ENCODE peak calls at places on chromosomes 6 and 20, in seven cellular contexts. E is caudate nucleus; G is pons; M is activated naive CD8-positive, alpha-beta T cell treated with anti-CD3 and anti-CD28 coated beads, Interleukin-2, amount 50 U/mL, for 24 hours; P is activated naive CD4-positive, alpha-beta T cell treated with Interleukin-2 at 50 U/mL for 16 hours; C is HuH-7.5; N is mesothelial cell of epicardium. R is an unnamed sample.

GRCh38 chr6:69881322-69882151 is 15.2 kb downstream of the COL19A1 start:
- DNase-seq in C (no peak), P (no peak), N (no peak), M (no peak), E (no peak), G (no peak), R (no peak)

GRCh38 chr6:98539669-98540207 is 294.6 kb upstream of the POU3F2 start:
- DNase-seq in N (no peak), E (no peak), G (peak), M (no peak), C (no peak), P (no peak), R (no peak)

GRCh38 chr6:115899883-115900282 is 160.8 kb downstream of the FRK start:
- DNase-seq in C (no peak), P (no peak), N (no peak), M (no peak), E (no peak), G (no peak), R (no peak)

GRCh38 chr6:108751851-108752732 is 96.1 kb upstream of the ARMC2 start:
- DNase-seq in C (no peak), N (no peak), P (no peak), M (no peak), G (no peak), E (no peak), R (no peak)

GRCh38 chr20:9163995-9164394 is 95.1 kb downstream of the PLCB4 start:
- DNase-seq in P (no peak), C (no peak), E (no peak), N (no peak), G (no peak), M (no peak), R (no peak)

GRCh38 chr20:9021699-9022098 is 47.2 kb upstream of the PLCB4 start:
- DNase-seq in C (no peak), M (no peak), E (no peak), P (no peak), G (peak), N (no peak), R (no peak)

GRCh38 chr20:8473459-8473858 is 341.4 kb downstream of the PLCB1 start:
- DNase-seq in C (no peak), M (no peak), G (no peak), P (no peak), N (no peak), E (no peak), R (no peak)

GRCh38 chr6:63804381-63804956 is 168.9 kb downstream of the PHF3 start:
- DNase-seq in N (no peak), E (no peak), G (no peak), C (no peak), P (no peak), M (no peak), R (no peak)

GRCh38 chr20:17725094-17725835 is 25.5 kb downstream of the BANF2 start:
- DNase-seq in N (no peak), P (no peak), C (no peak), E (no peak), G (no peak), M (no peak), R (no peak)